ENCODE peak calls at places on chromosomes 2 and 18, in eight cellular contexts. V, Y, T, D, G, W, Q and E are unnamed samples. For H3K4me1, the result is how much of the 10 kb centered on the place peaks cover.

GRCh38 chr2:128631698-128632490 is 313.2 kb upstream of the HS6ST1 start:
- DNase-seq in V (no peak), Y (no peak), T (peak), D (peak), G (no peak), W (no peak), Q (no peak), E (no peak)

GRCh38 chr18:5900249-5900648 is 4.9 kb upstream of the TMEM200C start:
- DNase-seq in V (no peak), Y (no peak), T (no peak), D (no peak), G (no peak), W (no peak), Q (no peak), E (no peak)

GRCh38 chr18:24987933-24988840 is 363.8 kb downstream of the ZNF521 start:
- DNase-seq in V (peak), Y (no peak), T (no peak), D (no peak), G (no peak), W (no peak), Q (no peak), E (no peak)

GRCh38 chr2:156653670-156654069 is 217.5 kb downstream of the GPD2 start:
- DNase-seq in V (no peak), Y (no peak), T (no peak), D (no peak), G (no peak), W (no peak), Q (no peak), E (no peak)

GRCh38 chr18:13374096-13374467 is 155.5 kb downstream of the LDLRAD4 start:
- DNase-seq in V (no peak), Y (no peak), T (peak), D (no peak), G (no peak), W (no peak), Q (no peak), E (no peak)

GRCh38 chr2:126774761-126775160 is 118.8 kb downstream of the GYPC start:
- DNase-seq in V (no peak), Y (no peak), T (peak), D (no peak), G (no peak), W (no peak), Q (no peak), E (no peak)

GRCh38 chr2:172772637-172773036 is 37.0 kb downstream of the RAPGEF4 start:
- DNase-seq in V (no peak), Y (no peak), T (no peak), D (no peak), G (no peak), W (no peak), Q (no peak), E (no peak)

GRCh38 chr2:98900721-98901120 is 35.3 kb downstream of the CRACDL start:
- DNase-seq in V (no peak), Y (no peak), T (peak), D (no peak), G (no peak), W (no peak), Q (no peak), E (no peak)

GRCh38 chr2:222468338-222468737 is 44.0 kb downstream of the SGPP2 start:
- DNase-seq in V (no peak), Y (no peak), T (no peak), D (peak), G (no peak), W (peak), Q (no peak), E (no peak)

GRCh38 chr2:221570321-221571107 is 1.6 kb downstream of the EPHA4 start:
- DNase-seq in V (no peak), Y (peak), T (peak), D (no peak), G (no peak), W (peak), Q (peak), E (peak)

GRCh38 chr2:109376796-109377495 is 236.8 kb downstream of the SEPTIN10 start:
- DNase-seq in V (peak), Y (no peak), T (peak), D (no peak), G (no peak), W (no peak), Q (no peak), E (peak)

GRCh38 chr2:1227289-1227900 is 185.9 kb upstream of the TPO start:
- DNase-seq in V (no peak), Y (no peak), T (peak), D (no peak), G (no peak), W (no peak), Q (no peak), E (no peak)

GRCh38 chr2:130374587-130375290 is 18.9 kb downstream of the PTPN18 start:
- DNase-seq in V (no peak), Y (no peak), T (peak), D (no peak), G (no peak), W (no peak), Q (no peak), E (no peak)

GRCh38 chr2:174688079-174688478 is 76.2 kb downstream of the CHRNA1 start:
- DNase-seq in V (no peak), Y (peak), T (no peak), D (no peak), G (peak), W (no peak), Q (peak), E (no peak)

GRCh38 chr2:239611222-239611795 is 210.5 kb upstream of the HDAC4 start:
- DNase-seq in V (no peak), Y (no peak), T (no peak), D (no peak), G (no peak), W (no peak), Q (no peak), E (no peak)

GRCh38 chr2:191204443-191204842 is 40.8 kb upstream of the MYO1B start:
- DNase-seq in V (no peak), Y (peak), T (no peak), D (no peak), G (no peak), W (no peak), Q (peak), E (no peak)

GRCh38 chr2:172655838-172656573 is 79.6 kb upstream of the RAPGEF4 start:
- DNase-seq in V (no peak), Y (no peak), T (no peak), D (no peak), G (no peak), W (no peak), Q (no peak), E (no peak)

DNA sequence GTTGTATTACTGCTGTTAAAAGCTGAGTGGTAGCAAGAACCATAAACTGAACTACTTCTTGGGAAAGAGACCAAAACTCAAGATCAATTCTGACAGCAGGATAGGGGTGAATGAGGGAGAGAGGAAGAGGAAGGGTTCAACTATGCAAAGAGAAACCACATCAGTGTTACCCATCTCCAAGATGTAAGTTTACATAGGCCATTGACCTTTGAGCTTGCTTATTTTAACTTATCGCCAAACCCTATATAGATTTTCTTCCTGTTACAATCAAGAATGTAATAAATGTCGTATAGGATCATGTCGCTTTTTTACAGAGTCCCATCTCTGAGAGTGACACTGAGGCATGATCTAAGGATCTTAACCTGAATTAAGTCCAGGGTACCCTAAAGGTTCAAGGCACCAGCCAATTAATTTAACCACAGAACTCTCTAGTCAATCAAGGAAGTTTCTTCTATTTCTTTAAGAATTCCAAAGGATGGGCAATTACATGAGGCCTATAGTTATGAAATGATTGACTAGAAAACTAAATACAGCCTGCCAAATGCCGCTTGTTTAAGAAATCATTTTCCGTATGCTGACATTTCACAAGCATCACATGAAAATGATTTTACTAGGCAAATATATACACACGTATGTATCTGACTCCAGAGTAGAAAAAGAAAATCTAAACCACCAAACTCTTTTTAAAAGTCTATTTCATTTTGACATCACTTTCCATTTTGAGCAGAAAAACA is 11.8 kb downstream of the RND3 start:
- DNase-seq in V (no peak), Y (no peak), T (no peak), D (no peak), G (no peak), W (no peak), Q (no peak), E (no peak)
- H3K4me3 ChIP-seq in V (no peak), Y (no peak), T (no peak), D (no peak), G (no peak), W (no peak), Q (no peak), E (peak)

GRCh38 chr2:55048925-55049793 is 1.1 kb downstream of the RTN4 start:
- DNase-seq in V (peak), Y (peak), T (peak), D (peak), G (peak), W (peak), Q (peak), E (peak)
- H3K4me1 ChIP-seq in V (under half), Y (half or more), T (under half), D (under half), G (under half), W (under half), Q (half or more), E (under half)

GRCh38 chr2:107336536-107336935 is 450.6 kb upstream of the ST6GAL2 start:
- DNase-seq in V (no peak), Y (no peak), T (no peak), D (no peak), G (no peak), W (no peak), Q (no peak), E (no peak)
- H3K4me3 ChIP-seq in V (no peak), Y (no peak), T (no peak), D (no peak), G (no peak), W (no peak), Q (no peak), E (no peak)

GRCh38 chr2:132943829-132944228 is 273.8 kb upstream of the LYPD1 start:
- DNase-seq in V (no peak), Y (no peak), T (no peak), D (no peak), G (no peak), W (no peak), Q (no peak), E (no peak)

GRCh38 chr2:132953771-132954170 is 283.8 kb upstream of the LYPD1 start:
- DNase-seq in V (no peak), Y (no peak), T (no peak), D (no peak), G (peak), W (no peak), Q (no peak), E (no peak)

GRCh38 chr2:132950986-132951385 is 281.0 kb upstream of the LYPD1 start:
- DNase-seq in V (no peak), Y (no peak), T (no peak), D (no peak), G (no peak), W (no peak), Q (no peak), E (no peak)

DNA sequence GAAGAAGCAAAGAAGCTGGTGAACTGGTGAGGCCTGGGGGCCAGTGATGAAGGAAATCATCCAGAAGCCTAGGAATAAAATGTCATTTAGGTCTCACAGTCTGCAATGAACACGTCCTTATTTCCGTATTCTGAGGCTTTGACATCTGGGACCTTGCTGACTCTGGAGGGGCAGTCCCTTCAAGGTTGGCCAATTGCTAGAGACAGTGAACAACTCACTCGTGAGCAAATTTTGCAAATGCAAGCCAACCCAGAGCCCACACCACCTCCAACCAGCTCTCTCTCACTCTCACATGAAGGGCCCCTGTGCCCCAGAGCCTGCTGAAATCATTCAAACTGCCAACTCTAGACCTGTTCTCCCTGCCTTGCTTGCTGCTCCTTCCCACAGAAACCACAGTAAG is 279.1 kb upstream of the LYPD1 start:
- DNase-seq in V (no peak), Y (no peak), T (no peak), D (no peak), G (no peak), W (no peak), Q (no peak), E (no peak)
- H3K4me1 ChIP-seq in V (under half), Y (under half), T (under half), D (under half), G (under half), W (under half), Q (under half), E (under half)

GRCh38 chr2:231667096-231667427 is 41.3 kb upstream of the PTMA start:
- DNase-seq in V (no peak), Y (no peak), T (no peak), D (no peak), G (no peak), W (no peak), Q (no peak), E (no peak)
- H3K4me3 ChIP-seq in V (peak), Y (no peak), T (no peak), D (no peak), G (peak), W (peak), Q (no peak), E (peak)

GRCh38 chr2:233061591-233062446 is 1.7 kb downstream of the INPP5D start:
- DNase-seq in V (peak), Y (no peak), T (peak), D (peak), G (peak), W (no peak), Q (peak), E (peak)
- H3K4me1 ChIP-seq in V (under half), Y (half or more), T (under half), D (under half), G (under half), W (under half), Q (half or more), E (under half)

DNA sequence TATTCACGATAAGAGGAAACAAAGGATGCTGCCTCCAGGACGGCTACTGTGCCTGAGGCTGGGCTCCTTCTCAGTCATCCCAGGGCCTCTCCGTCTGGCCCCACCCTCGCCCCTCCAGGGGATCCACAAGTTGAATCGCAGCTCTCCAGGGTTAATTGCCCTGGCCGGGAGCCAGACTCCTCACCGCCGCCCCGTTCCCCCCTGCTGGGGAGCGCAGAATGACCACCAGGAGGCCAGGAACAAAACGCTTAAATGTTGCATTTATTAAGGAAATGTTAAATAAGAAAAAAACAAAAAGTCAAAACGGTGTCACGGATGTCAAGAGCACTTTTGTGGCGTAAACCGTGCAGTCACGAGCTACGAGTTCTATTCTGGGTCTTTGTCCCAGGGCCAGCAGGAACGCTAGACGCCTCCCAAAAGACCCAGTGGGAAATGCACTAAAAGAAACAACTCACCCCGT is 1.4 kb downstream of the RPRM start:
- DNase-seq in V (no peak), Y (no peak), T (peak), D (no peak), G (no peak), W (peak), Q (no peak), E (peak)
- H3K4me3 ChIP-seq in V (peak), Y (no peak), T (no peak), D (peak), G (no peak), W (peak), Q (no peak), E (peak)

GRCh38 chr2:37925063-37925897 is at the start of gene RMDN2:
- DNase-seq in V (peak), Y (peak), T (peak), D (peak), G (peak), W (peak), Q (peak), E (peak)
- H3K4me1 ChIP-seq in V (under half), Y (under half), T (under half), D (under half), G (under half), W (under half), Q (under half), E (under half)

DNA sequence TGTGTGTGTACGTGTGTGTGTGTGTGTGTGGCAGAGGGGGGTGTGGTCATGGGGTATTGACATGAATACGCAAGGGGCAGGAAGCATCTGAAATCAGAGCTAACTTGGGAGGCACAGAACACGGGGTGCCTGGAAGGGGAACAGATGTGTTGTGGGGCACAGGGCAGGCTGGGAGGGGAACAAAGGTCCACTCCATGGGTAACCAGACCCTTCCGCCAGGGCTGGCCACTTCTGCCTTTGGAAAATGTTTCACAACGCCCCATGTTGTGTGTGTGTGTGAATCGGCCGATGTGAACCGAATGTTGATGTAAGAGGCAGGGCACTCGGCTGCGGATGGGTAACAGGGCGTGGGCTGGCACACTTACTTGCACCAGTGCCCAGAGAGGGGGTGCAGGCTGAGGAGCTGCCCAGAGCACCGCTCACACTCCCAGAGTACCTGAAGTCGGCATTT is at the start of gene SLC11A1:
- DNase-seq in V (peak), Y (no peak), T (peak), D (peak), G (no peak), W (no peak), Q (no peak), E (peak)
- H3K4me3 ChIP-seq in V (no peak), Y (no peak), T (no peak), D (no peak), G (no peak), W (no peak), Q (no peak), E (peak)

GRCh38 chr2:85266424-85267041 is 61.3 kb downstream of the TGOLN2 start:
- DNase-seq in V (peak), Y (peak), T (peak), D (peak), G (peak), W (peak), Q (peak), E (peak)
- H3K4me1 ChIP-seq in V (under half), Y (under half), T (under half), D (under half), G (under half), W (under half), Q (under half), E (under half)